ENCODE peak calls at places on chromosomes 6 and 20, in nine cellular contexts. H is NCI-H1105; N is activated gamma-delta T cell treated with Interleukin-2 at 50 U/mL for 16 hours; B is effector CD4-positive, alpha-beta T cell; G is COR-L47; F is progenitor cell of endocrine pancreas; O is stomach; L is GM10248; Z is AG04449. M is an unnamed sample.

GRCh38 chr20:1287306-1287705 is 21.2 kb downstream of the SNPH start:
- DNase-seq in H (no peak), N (no peak), B (no peak), G (no peak), F (no peak), O (no peak), L (no peak), Z (no peak), M (no peak)

GRCh38 chr6:151070666-151071065 is 169.1 kb upstream of the AKAP12 start:
- DNase-seq in H (no peak), N (no peak), B (no peak), G (no peak), F (no peak), O (no peak), L (no peak), Z (peak; percentile 56), M (no peak)

GRCh38 chr6:57123111-57123510 is 33.1 kb downstream of the ZNF451 start:
- DNase-seq in H (no peak), N (no peak), B (no peak), G (no peak), F (no peak), O (no peak), L (no peak), Z (no peak), M (no peak)

GRCh38 chr6:89139509-89140346 is 6.1 kb upstream of the PM20D2 start:
- DNase-seq in H (no peak), N (no peak), B (no peak), G (no peak), F (no peak), O (no peak), L (no peak), Z (no peak), M (no peak)

GRCh38 chr6:119337762-119338161 is 11.8 kb downstream of the MAN1A1 start:
- DNase-seq in H (no peak), N (no peak), B (no peak), G (no peak), F (no peak), O (no peak), L (no peak), Z (no peak), M (no peak)

GRCh38 chr6:30441171-30441570 is 48.1 kb upstream of the HLA-E start:
- DNase-seq in H (no peak), N (no peak), B (no peak), G (no peak), F (no peak), O (no peak), L (no peak), Z (no peak), M (no peak)

GRCh38 chr20:60316759-60317158 is 358.5 kb downstream of the CDH26 start:
- DNase-seq in H (no peak), N (no peak), B (no peak), G (no peak), F (no peak), O (no peak), L (no peak), Z (no peak), M (no peak)

GRCh38 chr6:7680393-7681075 is 45.4 kb upstream of the BMP6 start:
- DNase-seq in H (no peak), N (no peak), B (no peak), G (no peak), F (no peak), O (no peak), L (no peak), Z (no peak), M (no peak)

GRCh38 chr20:53788253-53789022 is 194.8 kb upstream of the ZNF217 start:
- DNase-seq in H (no peak), N (no peak), B (no peak), G (no peak), F (no peak), O (no peak), L (no peak), Z (no peak), M (no peak)

GRCh38 chr6:170480045-170480714 is 72.9 kb downstream of the PSMB1 start:
- DNase-seq in H (no peak), N (no peak), B (no peak), G (no peak), F (no peak), O (peak; percentile 40), L (no peak), Z (no peak), M (no peak)

GRCh38 chr6:74213995-74214394 is 518.0 kb downstream of the CD109 start:
- DNase-seq in H (no peak), N (no peak), B (no peak), G (no peak), F (no peak), O (no peak), L (no peak), Z (no peak), M (no peak)

GRCh38 chr6:39347906-39348585 is 25.5 kb upstream of the KCNK16 start:
- DNase-seq in H (peak; percentile 45), N (peak; percentile 40), B (peak; percentile 41), G (peak; percentile 53), F (peak; percentile 63), O (peak; percentile 72), L (peak; percentile 82), Z (no peak), M (peak; percentile 43)

GRCh38 chr20:20094410-20094809 is 42.1 kb downstream of the CFAP61 start:
- DNase-seq in H (no peak), N (no peak), B (no peak), G (no peak), F (no peak), O (no peak), L (no peak), Z (no peak), M (no peak)

GRCh38 chr20:62284448-62284847 is 18.3 kb upstream of the ADRM1 start:
- DNase-seq in H (no peak), N (no peak), B (no peak), G (no peak), F (no peak), O (no peak), L (no peak), Z (no peak), M (no peak)

GRCh38 chr6:31761343-31761742 is 1.1 kb upstream of the SAPCD1 start:
- DNase-seq in H (no peak), N (no peak), B (no peak), G (no peak), F (no peak), O (no peak), L (no peak), Z (no peak), M (no peak)

GRCh38 chr20:1669304-1669703 is 11.7 kb upstream of the SIRPG start:
- DNase-seq in H (no peak), N (no peak), B (no peak), G (no peak), F (no peak), O (no peak), L (no peak), Z (no peak), M (no peak)

GRCh38 chr6:121887724-121888123 is 452.3 kb downstream of the GJA1 start:
- DNase-seq in H (no peak), N (no peak), B (no peak), G (no peak), F (no peak), O (no peak), L (no peak), Z (no peak), M (no peak)

GRCh38 chr6:145809785-145810184 is 4.8 kb downstream of the FBXO30 start:
- DNase-seq in H (no peak), N (no peak), B (no peak), G (no peak), F (no peak), O (no peak), L (no peak), Z (no peak), M (no peak)

GRCh38 chr20:50982372-50982771 is 23.8 kb downstream of the MOCS3 start:
- DNase-seq in H (peak; percentile 8), N (no peak), B (no peak), G (peak; percentile 66), F (no peak), O (peak; percentile 60), L (no peak), Z (no peak), M (no peak)

GRCh38 chr6:115729036-115729435 is 331.7 kb downstream of the FRK start:
- DNase-seq in H (no peak), N (no peak), B (no peak), G (no peak), F (no peak), O (no peak), L (no peak), Z (no peak), M (no peak)

GRCh38 chr6:16324622-16325225 is 86.3 kb downstream of the GMPR start:
- DNase-seq in H (no peak), N (no peak), B (no peak), G (no peak), F (no peak), O (no peak), L (no peak), Z (no peak), M (no peak)

GRCh38 chr20:20364016-20364746 is 3.7 kb upstream of the INSM1 start:
- DNase-seq in H (peak; percentile 98), N (no peak), B (no peak), G (peak; percentile 84), F (peak; percentile 14), O (no peak), L (no peak), Z (no peak), M (no peak)

GRCh38 chr20:3686867-3687321 is 5.1 kb upstream of the ADAM33 start:
- DNase-seq in H (no peak), N (no peak), B (no peak), G (no peak), F (no peak), O (peak; percentile 52), L (no peak), Z (peak; percentile 79), M (no peak)

GRCh38 chr20:53061305-53061704 is 89.1 kb downstream of the TSHZ2 start:
- DNase-seq in H (no peak), N (no peak), B (no peak), G (no peak), F (no peak), O (no peak), L (no peak), Z (no peak), M (no peak)

M was measured in activated T-helper 2 cell treated with anti-CD3 and anti-CD28 coated beads, Interferon-gamma antibody, Interleukin-2, Interleukin-4, amounts not matched to agents 10 μg/mL and 5 μg/mL and 100 μg/mL, durations not matched to agents 14 hours and 24 hours and 36 hours.